ENCODE peak calls at places on chromosome 15, in ten cellular contexts. E is NCI-H446, Q is EL, D is erythroblast, I is lung microvascular endothelial cell, Y is hippocampal formation, U is heart left ventricle, W is NCI-H1105, P is NCI-H524 treated with DMSO at 0.1 percent for 48 hours, A is HT1080. K is an unnamed sample.

GRCh38 chr15:81098884-81099601 is 35.0 kb upstream of the CFAP161 start:
- DNase-seq in E (no peak), Q (no peak), D (peak), I (peak), Y (no peak), U (peak), W (no peak), P (no peak), A (no peak), K (no peak)

GRCh38 chr15:42324308-42324707 is 35.0 kb upstream of the CAPN3 start:
- DNase-seq in E (no peak), Q (peak), D (no peak), I (peak), Y (no peak), U (no peak), W (no peak), P (no peak), A (no peak), K (no peak)

GRCh38 chr15:33547876-33548275 is 237.1 kb downstream of the RYR3 start:
- DNase-seq in E (no peak), Q (peak), D (peak), I (peak), Y (no peak), U (no peak), W (no peak), P (no peak), A (peak), K (no peak)

GRCh38 chr15:55526559-55527036 is 18.6 kb upstream of the DNAAF4 start:
- DNase-seq in E (no peak), Q (peak), D (peak), I (peak), Y (no peak), U (no peak), W (no peak), P (no peak), A (peak), K (no peak)

GRCh38 chr15:51134416-51135199 is 39.9 kb upstream of the TNFAIP8L3 start:
- DNase-seq in E (no peak), Q (no peak), D (no peak), I (no peak), Y (no peak), U (no peak), W (no peak), P (no peak), A (no peak), K (no peak)

GRCh38 chr15:96360581-96361308 is 30.2 kb downstream of the NR2F2 start:
- DNase-seq in E (no peak), Q (no peak), D (no peak), I (no peak), Y (no peak), U (peak), W (no peak), P (no peak), A (no peak), K (no peak)

GRCh38 chr15:82549199-82549665 is 9.0 kb upstream of the RPS17 start:
- DNase-seq in E (no peak), Q (no peak), D (no peak), I (no peak), Y (no peak), U (no peak), W (no peak), P (no peak), A (no peak), K (no peak)

GRCh38 chr15:89724621-89725020 is 26.4 kb downstream of the MESP1 start:
- DNase-seq in E (no peak), Q (no peak), D (no peak), I (no peak), Y (no peak), U (no peak), W (no peak), P (no peak), A (no peak), K (no peak)

GRCh38 chr15:72785452-72786243 is 2.1 kb upstream of the ADPGK start:
- DNase-seq in E (no peak), Q (no peak), D (no peak), I (no peak), Y (no peak), U (no peak), W (no peak), P (no peak), A (peak), K (no peak)

GRCh38 chr15:79067434-79067833 is 23.1 kb downstream of the RASGRF1 start:
- DNase-seq in E (no peak), Q (no peak), D (no peak), I (no peak), Y (no peak), U (no peak), W (no peak), P (no peak), A (no peak), K (no peak)

GRCh38 chr15:66939451-66940023 is 125.9 kb upstream of the SMAD3 start:
- DNase-seq in E (no peak), Q (no peak), D (no peak), I (no peak), Y (no peak), U (no peak), W (no peak), P (no peak), A (no peak), K (no peak)

GRCh38 chr15:41281236-41281635 is 50.2 kb downstream of the CHP1 start:
- DNase-seq in E (no peak), Q (peak), D (no peak), I (peak), Y (no peak), U (no peak), W (no peak), P (no peak), A (peak), K (no peak)

GRCh38 chr15:69340243-69340991 is 41.7 kb downstream of the PAQR5 start:
- DNase-seq in E (no peak), Q (no peak), D (no peak), I (peak), Y (no peak), U (no peak), W (no peak), P (no peak), A (no peak), K (no peak)

GRCh38 chr15:58016776-58017175 is 48.7 kb downstream of the ALDH1A2 start:
- DNase-seq in E (no peak), Q (no peak), D (no peak), I (no peak), Y (no peak), U (no peak), W (no peak), P (no peak), A (no peak), K (no peak)

GRCh38 chr15:33310481-33311311 is at the start of gene RYR3:
- DNase-seq in E (no peak), Q (no peak), D (peak), I (no peak), Y (no peak), U (no peak), W (peak), P (no peak), A (no peak), K (no peak)

GRCh38 chr15:75117993-75118392 is 83.7 kb upstream of the C15orf39 start:
- DNase-seq in E (no peak), Q (no peak), D (no peak), I (no peak), Y (no peak), U (no peak), W (no peak), P (no peak), A (no peak), K (no peak)

GRCh38 chr15:101201411-101202174 is 50.3 kb downstream of the CHSY1 start:
- DNase-seq in E (peak), Q (peak), D (no peak), I (peak), Y (peak), U (peak), W (no peak), P (no peak), A (peak), K (no peak)

GRCh38 chr15:71362987-71363968 is 248.0 kb downstream of the THSD4 start:
- DNase-seq in E (no peak), Q (no peak), D (no peak), I (no peak), Y (no peak), U (no peak), W (no peak), P (no peak), A (no peak), K (no peak)

GRCh38 chr15:101348643-101349496 is 53.8 kb upstream of the SNRPA1 start:
- DNase-seq in E (no peak), Q (no peak), D (no peak), I (no peak), Y (no peak), U (no peak), W (no peak), P (no peak), A (peak), K (no peak)

GRCh38 chr15:69782809-69783208 is 314.9 kb downstream of the TLE3 start:
- DNase-seq in E (no peak), Q (no peak), D (no peak), I (no peak), Y (no peak), U (no peak), W (no peak), P (peak), A (no peak), K (no peak)

GRCh38 chr15:46644493-46645481 is 1010.0 kb downstream of the SQOR start:
- DNase-seq in E (no peak), Q (no peak), D (no peak), I (no peak), Y (no peak), U (no peak), W (no peak), P (peak), A (no peak), K (no peak)

GRCh38 chr15:90234519-90234988 is 545 bp downstream of the GDPGP1 start:
- DNase-seq in E (no peak), Q (peak), D (no peak), I (peak), Y (no peak), U (no peak), W (no peak), P (no peak), A (no peak), K (no peak)

GRCh38 chr15:45635191-45635638 is 386 bp downstream of the SQOR start:
- DNase-seq in E (no peak), Q (peak), D (peak), I (peak), Y (no peak), U (peak), W (no peak), P (no peak), A (no peak), K (peak)

GRCh38 chr15:59186501-59186900 is 20.1 kb upstream of the LDHAL6B start:
- DNase-seq in E (no peak), Q (no peak), D (no peak), I (no peak), Y (no peak), U (no peak), W (no peak), P (no peak), A (no peak), K (no peak)

GRCh38 chr15:73674587-73674986 is 9.6 kb upstream of the CD276 start:
- DNase-seq in E (no peak), Q (no peak), D (no peak), I (no peak), Y (no peak), U (no peak), W (no peak), P (no peak), A (no peak), K (no peak)

GRCh38 chr15:88393719-88394519 is 73.3 kb downstream of the MRPL46 start:
- DNase-seq in E (no peak), Q (no peak), D (no peak), I (no peak), Y (no peak), U (no peak), W (no peak), P (no peak), A (peak), K (no peak)

GRCh38 chr15:62766599-62766998 is 275.9 kb upstream of the TPM1 start:
- DNase-seq in E (no peak), Q (no peak), D (no peak), I (no peak), Y (no peak), U (no peak), W (no peak), P (no peak), A (no peak), K (no peak)

GRCh38 chr15:53658827-53659226 is 100.6 kb downstream of the WDR72 start:
- DNase-seq in E (peak), Q (no peak), D (no peak), I (no peak), Y (no peak), U (no peak), W (peak), P (peak), A (no peak), K (no peak)

GRCh38 chr15:41928637-41929620 is 35.1 kb upstream of the SPTBN5 start:
- DNase-seq in E (no peak), Q (no peak), D (no peak), I (peak), Y (peak), U (no peak), W (no peak), P (no peak), A (no peak), K (no peak)

GRCh38 chr15:99706557-99707303 is 26.5 kb downstream of the LYSMD4 start:
- DNase-seq in E (no peak), Q (no peak), D (no peak), I (peak), Y (no peak), U (no peak), W (no peak), P (no peak), A (no peak), K (no peak)

GRCh38 chr15:26771917-26772587 is 814 bp downstream of the GABRB3 start:
- DNase-seq in E (no peak), Q (no peak), D (no peak), I (no peak), Y (no peak), U (no peak), W (peak), P (no peak), A (no peak), K (no peak)

GRCh38 chr15:35281515-35281914 is 196.4 kb upstream of the NANOGP8 start:
- DNase-seq in E (no peak), Q (peak), D (no peak), I (peak), Y (no peak), U (no peak), W (no peak), P (no peak), A (peak), K (no peak)

K was measured in right lobe of liver.